ENCODE peak calls at places on chromosomes 5 and 9, in six cellular contexts. C is activated CD4-positive, alpha-beta T cell treated with anti-CD3 and anti-CD28 coated beads, Interleukin-2, amount 50 U/mL, for 48 hours; N is DMS79; T is endothelial cell; I is tibial nerve; U is neural progenitor cell. G is an unnamed sample.

GRCh38 chr5:141051526-141051876 is 327 bp downstream of the PCDHB1 start:
- DNase-seq in C (no peak), N (no peak), T (peak), I (no peak), U (no peak), G (no peak)

GRCh38 chr5:39138892-39139291 is 64.7 kb upstream of the RICTOR start:
- DNase-seq in C (no peak), N (no peak), T (no peak), I (no peak), U (no peak), G (no peak)

GRCh38 chr9:111961575-111961974 is 65.0 kb downstream of the UGCG start:
- DNase-seq in C (no peak), N (peak), T (no peak), I (no peak), U (no peak), G (no peak)

GRCh38 chr5:75054110-75054930 is 2.0 kb upstream of the GCNT4 start:
- DNase-seq in C (no peak), N (no peak), T (peak), I (peak), U (peak), G (no peak)

GRCh38 chr9:106019017-106019692 is 324.8 kb downstream of the TMEM38B start:
- DNase-seq in C (no peak), N (no peak), T (no peak), I (no peak), U (no peak), G (no peak)

GRCh38 chr5:56301041-56301440 is 67.9 kb upstream of the ANKRD55 start:
- DNase-seq in C (no peak), N (no peak), T (no peak), I (no peak), U (no peak), G (no peak)

GRCh38 chr9:69085523-69086283 is 50.2 kb downstream of the FXN start:
- DNase-seq in C (no peak), N (no peak), T (no peak), I (peak), U (no peak), G (no peak)

GRCh38 chr9:7033611-7034010 is 275.8 kb downstream of the KDM4C start:
- DNase-seq in C (no peak), N (peak), T (no peak), I (no peak), U (no peak), G (no peak)

GRCh38 chr5:95644351-95645042 is 2.1 kb upstream of the RFESD start:
- DNase-seq in C (peak), N (peak), T (peak), I (peak), U (peak), G (peak)

GRCh38 chr9:113774968-113775367 is 101.1 kb upstream of the ZNF618 start:
- DNase-seq in C (no peak), N (no peak), T (no peak), I (no peak), U (no peak), G (no peak)

GRCh38 chr5:106759581-106759980 is 911.2 kb downstream of the EFNA5 start:
- DNase-seq in C (no peak), N (no peak), T (no peak), I (no peak), U (no peak), G (no peak)

GRCh38 chr5:160310910-160311295 is 1.5 kb downstream of the CCNJL start:
- DNase-seq in C (no peak), N (no peak), T (no peak), I (no peak), U (peak), G (no peak)

GRCh38 chr9:84254972-84255371 is 85.6 kb downstream of the SLC28A3 start:
- DNase-seq in C (no peak), N (no peak), T (no peak), I (no peak), U (no peak), G (no peak)

GRCh38 chr9:113164536-113165300 is 13.9 kb downstream of the SLC31A2 start:
- DNase-seq in C (no peak), N (no peak), T (no peak), I (peak), U (no peak), G (peak)

GRCh38 chr5:58009754-58010153 is 450.1 kb downstream of the PLK2 start:
- DNase-seq in C (no peak), N (no peak), T (no peak), I (no peak), U (no peak), G (no peak)

GRCh38 chr9:135937521-135938489 is 23.4 kb downstream of the UBAC1 start:
- DNase-seq in C (no peak), N (no peak), T (no peak), I (no peak), U (no peak), G (no peak)

GRCh38 chr9:19748278-19749126 is 40.3 kb downstream of the SLC24A2 start:
- DNase-seq in C (no peak), N (no peak), T (no peak), I (no peak), U (no peak), G (no peak)

GRCh38 chr5:33079548-33079947 is 361.2 kb upstream of the TARS1 start:
- DNase-seq in C (no peak), N (no peak), T (no peak), I (no peak), U (no peak), G (no peak)

GRCh38 chr9:133351908-133352634 is 4.1 kb downstream of the RPL7A start:
- DNase-seq in C (no peak), N (no peak), T (peak), I (no peak), U (peak), G (no peak)

GRCh38 chr9:127223266-127223665 is 41.3 kb upstream of the GARNL3 start:
- DNase-seq in C (no peak), N (no peak), T (no peak), I (no peak), U (no peak), G (peak)

GRCh38 chr5:176413255-176413565 is 3.1 kb downstream of the CLTB start:
- DNase-seq in C (no peak), N (no peak), T (no peak), I (no peak), U (no peak), G (no peak)

GRCh38 chr5:6780802-6781391 is 67.7 kb downstream of the TENT4A start:
- DNase-seq in C (peak), N (no peak), T (no peak), I (no peak), U (no peak), G (no peak)

GRCh38 chr5:160467555-160468418 is 46.1 kb downstream of the PTTG1 start:
- DNase-seq in C (peak), N (no peak), T (peak), I (peak), U (peak), G (peak)

GRCh38 chr5:170491479-170491878 is 12.3 kb upstream of the KCNIP1 start:
- DNase-seq in C (no peak), N (no peak), T (no peak), I (peak), U (no peak), G (peak)

GRCh38 chr5:56003179-56003578 is 8.4 kb upstream of the IL6ST start:
- DNase-seq in C (no peak), N (no peak), T (no peak), I (no peak), U (no peak), G (no peak)

GRCh38 chr5:122870219-122870856 is 24.9 kb downstream of the SNX24 start:
- DNase-seq in C (no peak), N (no peak), T (no peak), I (no peak), U (no peak), G (no peak)

GRCh38 chr9:36101916-36102741 is 34.4 kb upstream of the GLIPR2 start:
- DNase-seq in C (no peak), N (no peak), T (no peak), I (no peak), U (no peak), G (peak)

GRCh38 chr5:84287964-84288363 is 96.7 kb downstream of the EDIL3 start:
- DNase-seq in C (no peak), N (no peak), T (no peak), I (no peak), U (no peak), G (no peak)

GRCh38 chr5:64437496-64437895 is 68.3 kb upstream of the RGS7BP start:
- DNase-seq in C (no peak), N (no peak), T (no peak), I (no peak), U (no peak), G (no peak)

GRCh38 chr5:39355324-39355723 is 9.0 kb downstream of the C9 start:
- DNase-seq in C (no peak), N (no peak), T (no peak), I (no peak), U (no peak), G (no peak)

GRCh38 chr9:81536242-81537025 is 152.9 kb downstream of the TLE1 start:
- DNase-seq in C (no peak), N (no peak), T (no peak), I (no peak), U (peak), G (no peak)

GRCh38 chr9:114273461-114273881 is 49.4 kb upstream of the ORM1 start:
- DNase-seq in C (no peak), N (no peak), T (no peak), I (no peak), U (no peak), G (no peak)

G was measured in globus pallidus.